ENCODE peak calls at places on chromosomes 5 and 9, in seven cellular contexts. S, J, C, Y, I, P and R are unnamed samples.

GRCh38 chr9:7536310-7536939 is 263.2 kb downstream of the DMAC1 start:
- DNase-seq in S (no peak), J (peak; percentile 18), C (peak; percentile 75), Y (peak; percentile 64), I (no peak), P (peak; percentile 45), R (no peak)

GRCh38 chr9:4065054-4065453 is 234.8 kb downstream of the GLIS3 start:
- DNase-seq in S (no peak), J (no peak), C (no peak), Y (no peak), I (no peak), P (no peak), R (no peak)

GRCh38 chr9:29349050-29349449 is 1775.8 kb upstream of the C9orf72 start:
- DNase-seq in S (no peak), J (no peak), C (no peak), Y (peak; percentile 10), I (no peak), P (no peak), R (no peak)

GRCh38 chr5:81626524-81626923 is 124.4 kb downstream of the SSBP2 start:
- DNase-seq in S (no peak), J (peak; percentile 36), C (no peak), Y (peak; percentile 80), I (no peak), P (no peak), R (no peak)

GRCh38 chr9:117763314-117763713 is 59.1 kb downstream of the TLR4 start:
- DNase-seq in S (no peak), J (no peak), C (no peak), Y (peak; percentile 63), I (no peak), P (no peak), R (no peak)

GRCh38 chr9:4640027-4640426 is 22.1 kb upstream of the PLPP6 start:
- DNase-seq in S (no peak), J (peak; percentile 31), C (no peak), Y (peak; percentile 51), I (no peak), P (peak; percentile 27), R (no peak)

GRCh38 chr9:109574061-109574882 is 76.2 kb upstream of the PTPN3 start:
- DNase-seq in S (no peak), J (peak; percentile 38), C (no peak), Y (peak; percentile 79), I (no peak), P (no peak), R (no peak)

GRCh38 chr5:761854-762685 is 22.5 kb downstream of the ZDHHC11B start:
- DNase-seq in S (peak; percentile 92), J (no peak), C (peak; percentile 32), Y (no peak), I (no peak), P (peak; percentile 63), R (peak; percentile 76)

GRCh38 chr9:79028101-79028500 is 543.7 kb upstream of the TLE4 start:
- DNase-seq in S (no peak), J (no peak), C (no peak), Y (peak; percentile 51), I (no peak), P (no peak), R (no peak)

GRCh38 chr5:142368529-142368928 is 43.7 kb upstream of the SPRY4 start:
- DNase-seq in S (no peak), J (no peak), C (no peak), Y (no peak), I (no peak), P (no peak), R (no peak)

GRCh38 chr9:87184956-87185642 is 237.8 kb upstream of the GAS1 start:
- DNase-seq in S (no peak), J (no peak), C (no peak), Y (peak; percentile 35), I (no peak), P (no peak), R (no peak)

GRCh38 chr9:98575379-98576346 is 133.1 kb downstream of the GABBR2 start:
- DNase-seq in S (no peak), J (no peak), C (no peak), Y (peak; percentile 81), I (no peak), P (no peak), R (no peak)

GRCh38 chr5:35417040-35417439 is 186.8 kb upstream of the PRLR start:
- DNase-seq in S (no peak), J (no peak), C (no peak), Y (no peak), I (no peak), P (no peak), R (no peak)

GRCh38 chr5:90408571-90409317 is 812 bp downstream of the CETN3 start:
- DNase-seq in S (no peak), J (no peak), C (no peak), Y (no peak), I (no peak), P (no peak), R (no peak)

GRCh38 chr9:125829743-125830142 is 82.6 kb downstream of the PBX3 start:
- DNase-seq in S (no peak), J (no peak), C (no peak), Y (peak; percentile 57), I (no peak), P (no peak), R (no peak)

GRCh38 chr5:177373806-177374205 is 10.4 kb upstream of the SLC34A1 start:
- DNase-seq in S (no peak), J (no peak), C (peak; percentile 65), Y (no peak), I (no peak), P (no peak), R (no peak)

GRCh38 chr9:110566156-110566555 is 13.4 kb downstream of the SVEP1 start:
- DNase-seq in S (no peak), J (no peak), C (no peak), Y (no peak), I (no peak), P (no peak), R (no peak)

GRCh38 chr9:96317335-96317980 is 15.5 kb upstream of the HSD17B3 start:
- DNase-seq in S (peak; percentile 72), J (peak; percentile 41), C (peak; percentile 59), Y (peak; percentile 75), I (peak; percentile 64), P (peak; percentile 65), R (no peak)

GRCh38 chr9:34501889-34502425 is 20.8 kb downstream of the ENHO start:
- DNase-seq in S (peak; percentile 79), J (no peak), C (peak; percentile 54), Y (peak; percentile 31), I (peak; percentile 55), P (no peak), R (no peak)

GRCh38 chr5:116557669-116558271 is 16.9 kb downstream of the SEMA6A start:
- DNase-seq in S (no peak), J (no peak), C (no peak), Y (peak; percentile 47), I (no peak), P (no peak), R (no peak)

GRCh38 chr5:158074992-158075769 is 216.2 kb upstream of the CLINT1 start:
- DNase-seq in S (no peak), J (peak; percentile 42), C (peak; percentile 68), Y (peak; percentile 77), I (peak; percentile 44), P (peak; percentile 68), R (peak; percentile 80)

GRCh38 chr5:120538644-120539043 is 74.5 kb downstream of the PRR16 start:
- DNase-seq in S (no peak), J (no peak), C (no peak), Y (peak; percentile 73), I (no peak), P (no peak), R (no peak)

GRCh38 chr9:72300884-72301283 is 64.1 kb downstream of the ZFAND5 start:
- DNase-seq in S (no peak), J (no peak), C (no peak), Y (no peak), I (no peak), P (no peak), R (no peak)

GRCh38 chr9:36903541-36904435 is 130.3 kb downstream of the PAX5 start:
- DNase-seq in S (no peak), J (peak; percentile 38), C (no peak), Y (peak; percentile 78), I (no peak), P (no peak), R (no peak)

GRCh38 chr5:134258896-134259295 is 33.0 kb upstream of the PPP2CA start:
- DNase-seq in S (no peak), J (no peak), C (no peak), Y (peak; percentile 18), I (no peak), P (no peak), R (no peak)

GRCh38 chr5:139287890-139288635 is 5.5 kb upstream of the MATR3 start:
- DNase-seq in S (no peak), J (no peak), C (no peak), Y (no peak), I (no peak), P (no peak), R (no peak)
- TF ChIP-seq CTCF in S (peak; percentile 21), J (no peak), C (no peak), Y (no peak), I (peak; percentile 21), P (no peak), R (no peak)

GRCh38 chr5:174576042-174576441 is 148.3 kb upstream of the MSX2 start:
- DNase-seq in S (no peak), J (no peak), C (no peak), Y (no peak), I (no peak), P (no peak), R (peak; percentile 24)

GRCh38 chr5:174585472-174585871 is 138.9 kb upstream of the MSX2 start:
- DNase-seq in S (no peak), J (no peak), C (no peak), Y (no peak), I (no peak), P (no peak), R (no peak)

GRCh38 chr5:174583071-174583470 is 141.3 kb upstream of the MSX2 start:
- DNase-seq in S (no peak), J (no peak), C (no peak), Y (no peak), I (no peak), P (no peak), R (no peak)

DNA sequence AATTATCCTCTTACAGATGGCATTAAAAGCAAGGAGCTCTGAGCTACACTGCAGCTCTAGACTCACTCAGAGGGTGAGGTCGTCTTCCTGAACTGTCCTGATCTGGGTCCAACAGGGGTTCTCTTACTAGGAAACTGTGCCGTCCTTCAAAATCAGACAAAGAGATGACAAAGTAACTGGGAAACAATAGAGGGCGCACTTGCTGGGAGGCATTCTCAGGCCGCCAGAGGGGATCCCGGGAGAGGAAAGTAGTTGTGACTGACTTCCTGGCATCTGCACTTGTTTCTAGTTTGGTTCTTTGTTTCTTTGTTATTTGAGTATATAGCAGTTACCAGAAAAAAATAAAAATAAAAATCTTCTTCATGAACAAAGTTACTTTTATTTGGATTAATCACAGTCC is 142.9 kb upstream of the MSX2 start:
- DNase-seq in S (no peak), J (no peak), C (peak; percentile 79), Y (no peak), I (no peak), P (peak; percentile 39), R (no peak)
- TF ChIP-seq CTCF in S (peak; percentile 47), J (peak; percentile 82), C (peak; percentile 82), Y (peak; percentile 0), I (peak; percentile 46), P (peak; percentile 35), R (no peak)

GRCh38 chr9:129884220-129885017 is 49.2 kb downstream of the USP20 start:
- DNase-seq in S (peak; percentile 97), J (peak; percentile 64), C (peak; percentile 92), Y (peak; percentile 71), I (peak; percentile 90), P (peak; percentile 87), R (peak; percentile 91)
- TF ChIP-seq CTCF in S (no peak), J (no peak), C (no peak), Y (no peak), I (no peak), P (no peak), R (no peak)

GRCh38 chr9:70578720-70579119 is 164.3 kb upstream of the KLF9 start:
- DNase-seq in S (no peak), J (no peak), C (no peak), Y (no peak), I (no peak), P (no peak), R (no peak)
- TF ChIP-seq CTCF in S (peak; percentile 15), J (peak; percentile 35), C (peak; percentile 45), Y (no peak), I (no peak), P (no peak), R (no peak)